ENCODE peak calls at places on chromosomes 7 and 10, in five cellular contexts. One of them, this sample, is unnamed.

GRCh38 chr7:34430456-34430855 is 227.6 kb upstream of the NPSR1 start:
- DNase-seq in left lung: no peak
- DNase-seq in fibroblast of mammary gland: peak; percentile 57
- DNase-seq in lower lobe of right lung: no peak
- DNase-seq in MCF 10A: peak; percentile 83
- DNase-seq in this sample: no peak

GRCh38 chr7:36600869-36601530 is 123.3 kb downstream of the AOAH start:
- DNase-seq in left lung: no peak
- DNase-seq in fibroblast of mammary gland: peak; percentile 52
- DNase-seq in lower lobe of right lung: no peak
- DNase-seq in MCF 10A: peak; percentile 76
- DNase-seq in this sample: no peak

GRCh38 chr10:61870521-61870895 is 31.0 kb upstream of the ARID5B start:
- DNase-seq in left lung: no peak
- DNase-seq in fibroblast of mammary gland: no peak
- DNase-seq in lower lobe of right lung: no peak
- DNase-seq in MCF 10A: no peak
- DNase-seq in this sample: no peak

GRCh38 chr7:115679976-115680375 is 350.6 kb downstream of the TFEC start:
- DNase-seq in left lung: no peak
- DNase-seq in fibroblast of mammary gland: peak; percentile 66
- DNase-seq in lower lobe of right lung: no peak
- DNase-seq in MCF 10A: peak; percentile 48
- DNase-seq in this sample: no peak

GRCh38 chr10:104274762-104275721 is 6.1 kb downstream of the GSTO2 start:
- DNase-seq in left lung: peak; percentile 91
- DNase-seq in fibroblast of mammary gland: peak; percentile 21
- DNase-seq in lower lobe of right lung: peak; percentile 76
- DNase-seq in MCF 10A: peak; percentile 73
- DNase-seq in this sample: no peak

GRCh38 chr7:19690736-19691135 is 18.1 kb downstream of the POLR1F start:
- DNase-seq in left lung: no peak
- DNase-seq in fibroblast of mammary gland: peak; percentile 57
- DNase-seq in lower lobe of right lung: no peak
- DNase-seq in MCF 10A: no peak
- DNase-seq in this sample: no peak

GRCh38 chr7:151781161-151781845 is 95.6 kb downstream of the PRKAG2 start:
- DNase-seq in left lung: peak; percentile 76
- DNase-seq in fibroblast of mammary gland: no peak
- DNase-seq in lower lobe of right lung: no peak
- DNase-seq in MCF 10A: no peak
- DNase-seq in this sample: no peak

GRCh38 chr7:13179775-13180448 is 492.5 kb downstream of the ARL4A start:
- DNase-seq in left lung: no peak
- DNase-seq in fibroblast of mammary gland: peak; percentile 4
- DNase-seq in lower lobe of right lung: no peak
- DNase-seq in MCF 10A: no peak
- DNase-seq in this sample: no peak

GRCh38 chr7:16348251-16348650 is 73.1 kb downstream of the CRPPA start:
- DNase-seq in left lung: no peak
- DNase-seq in fibroblast of mammary gland: no peak
- DNase-seq in lower lobe of right lung: no peak
- DNase-seq in MCF 10A: no peak
- DNase-seq in this sample: no peak

GRCh38 chr7:1156782-1157535 is 3.0 kb downstream of the ZFAND2A start:
- DNase-seq in left lung: peak; percentile 34
- DNase-seq in fibroblast of mammary gland: peak; percentile 64
- DNase-seq in lower lobe of right lung: no peak
- DNase-seq in MCF 10A: peak; percentile 25
- DNase-seq in this sample: no peak

GRCh38 chr7:30971440-30971839 is 7.7 kb downstream of the GHRHR start:
- DNase-seq in left lung: no peak
- DNase-seq in fibroblast of mammary gland: no peak
- DNase-seq in lower lobe of right lung: no peak
- DNase-seq in MCF 10A: no peak
- DNase-seq in this sample: no peak

GRCh38 chr7:3174515-3175318 is 126.3 kb upstream of the SDK1 start:
- DNase-seq in left lung: no peak
- DNase-seq in fibroblast of mammary gland: no peak
- DNase-seq in lower lobe of right lung: peak; percentile 14
- DNase-seq in MCF 10A: no peak
- DNase-seq in this sample: no peak

GRCh38 chr10:99872367-99873162 is 90.1 kb downstream of the ABCC2 start:
- DNase-seq in left lung: no peak
- DNase-seq in fibroblast of mammary gland: peak; percentile 36
- DNase-seq in lower lobe of right lung: no peak
- DNase-seq in MCF 10A: peak; percentile 12
- DNase-seq in this sample: no peak

GRCh38 chr10:112959207-112959838 is 9.3 kb downstream of the TCF7L2 start:
- DNase-seq in left lung: no peak
- DNase-seq in fibroblast of mammary gland: peak; percentile 75
- DNase-seq in lower lobe of right lung: no peak
- DNase-seq in MCF 10A: peak; percentile 41
- DNase-seq in this sample: no peak

GRCh38 chr7:149003560-149004305 is 24.6 kb downstream of the PDIA4 start:
- DNase-seq in left lung: peak; percentile 49
- DNase-seq in fibroblast of mammary gland: no peak
- DNase-seq in lower lobe of right lung: no peak
- DNase-seq in MCF 10A: no peak
- DNase-seq in this sample: no peak

GRCh38 chr10:6748029-6748428 is 168.0 kb upstream of the PRKCQ start:
- DNase-seq in left lung: no peak
- DNase-seq in fibroblast of mammary gland: peak; percentile 18
- DNase-seq in lower lobe of right lung: no peak
- DNase-seq in MCF 10A: no peak
- DNase-seq in this sample: no peak

GRCh38 chr7:110645616-110646015 is 445.3 kb upstream of the LRRN3 start:
- DNase-seq in left lung: no peak
- DNase-seq in fibroblast of mammary gland: no peak
- DNase-seq in lower lobe of right lung: no peak
- DNase-seq in MCF 10A: no peak
- DNase-seq in this sample: no peak

GRCh38 chr10:105691811-105692210 is 1050.7 kb downstream of the SORCS3 start:
- DNase-seq in left lung: no peak
- DNase-seq in fibroblast of mammary gland: no peak
- DNase-seq in lower lobe of right lung: no peak
- DNase-seq in MCF 10A: peak; percentile 56
- DNase-seq in this sample: no peak

DNA sequence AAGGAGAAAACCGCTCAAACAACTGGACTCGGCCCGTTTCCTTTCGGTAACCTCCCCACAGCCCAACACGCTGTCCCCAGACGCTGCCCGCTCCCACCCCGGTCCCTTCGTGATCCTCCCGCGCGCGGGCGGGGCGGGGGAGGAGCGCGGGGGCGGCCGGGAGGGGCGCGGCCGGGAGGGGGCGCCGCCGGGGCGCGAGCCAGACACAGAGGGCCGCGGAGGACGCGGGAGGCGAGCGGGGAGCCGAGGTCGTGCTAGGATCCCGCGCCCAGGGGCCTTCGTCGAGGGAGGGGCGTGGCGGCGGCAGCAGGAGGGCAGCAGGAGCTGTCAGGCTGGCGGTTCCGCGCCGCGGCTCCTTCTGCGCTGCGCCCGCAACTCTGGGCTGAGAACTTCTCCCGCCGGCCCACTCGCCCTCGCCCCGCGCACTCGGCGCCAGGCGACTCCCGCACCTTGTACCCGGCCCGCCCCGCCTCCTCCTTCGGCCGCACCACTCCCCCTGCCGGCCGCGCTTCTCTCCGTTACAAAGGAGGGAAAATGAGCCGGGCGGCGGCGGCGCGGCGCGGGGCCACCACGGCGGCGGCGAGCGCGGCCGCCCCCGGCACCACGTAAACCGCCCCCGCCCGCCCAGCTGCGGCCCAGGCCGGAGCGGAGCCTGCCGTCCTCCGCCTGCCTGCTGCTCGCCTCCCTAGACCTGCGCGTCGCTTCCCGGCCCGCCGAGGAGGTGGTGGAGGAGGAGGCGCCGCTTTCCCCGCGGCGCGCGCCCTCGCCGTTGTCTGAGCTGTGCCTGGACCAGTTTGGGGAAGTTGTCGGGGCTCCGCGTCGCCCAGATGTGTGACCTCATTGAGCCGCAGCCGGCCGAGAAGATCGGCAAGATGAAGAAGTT is at the start of gene CDK14:
- DNase-seq in left lung: peak; percentile 97
- DNase-seq in fibroblast of mammary gland: peak; percentile 55
- DNase-seq in lower lobe of right lung: peak; percentile 91
- DNase-seq in MCF 10A: peak; percentile 75
- DNase-seq in this sample: peak; percentile 90
- TF ChIP-seq CTCF in left lung: no peak
- TF ChIP-seq CTCF in fibroblast of mammary gland: peak; percentile 27
- TF ChIP-seq CTCF in lower lobe of right lung: peak; percentile 47
- TF ChIP-seq CTCF in MCF 10A: peak; percentile 50
- TF ChIP-seq CTCF in this sample: peak; percentile 68

GRCh38 chr10:116691079-116691398 is 51.3 kb downstream of the HSPA12A start:
- DNase-seq in left lung: no peak
- DNase-seq in fibroblast of mammary gland: no peak
- DNase-seq in lower lobe of right lung: no peak
- DNase-seq in MCF 10A: no peak
- DNase-seq in this sample: no peak
- TF ChIP-seq CTCF in left lung: no peak
- TF ChIP-seq CTCF in fibroblast of mammary gland: no peak
- TF ChIP-seq CTCF in lower lobe of right lung: no peak
- TF ChIP-seq CTCF in MCF 10A: no peak
- TF ChIP-seq CTCF in this sample: no peak

GRCh38 chr7:103065666-103066065 is 8.9 kb downstream of the FBXL13 start:
- DNase-seq in left lung: peak; percentile 81
- DNase-seq in fibroblast of mammary gland: peak; percentile 52
- DNase-seq in lower lobe of right lung: no peak
- DNase-seq in MCF 10A: peak; percentile 57
- DNase-seq in this sample: no peak
- TF ChIP-seq CTCF in left lung: peak; percentile 13
- TF ChIP-seq CTCF in fibroblast of mammary gland: peak; percentile 73
- TF ChIP-seq CTCF in lower lobe of right lung: peak; percentile 43
- TF ChIP-seq CTCF in MCF 10A: peak; percentile 39
- TF ChIP-seq CTCF in this sample: peak; percentile 66

DNA sequence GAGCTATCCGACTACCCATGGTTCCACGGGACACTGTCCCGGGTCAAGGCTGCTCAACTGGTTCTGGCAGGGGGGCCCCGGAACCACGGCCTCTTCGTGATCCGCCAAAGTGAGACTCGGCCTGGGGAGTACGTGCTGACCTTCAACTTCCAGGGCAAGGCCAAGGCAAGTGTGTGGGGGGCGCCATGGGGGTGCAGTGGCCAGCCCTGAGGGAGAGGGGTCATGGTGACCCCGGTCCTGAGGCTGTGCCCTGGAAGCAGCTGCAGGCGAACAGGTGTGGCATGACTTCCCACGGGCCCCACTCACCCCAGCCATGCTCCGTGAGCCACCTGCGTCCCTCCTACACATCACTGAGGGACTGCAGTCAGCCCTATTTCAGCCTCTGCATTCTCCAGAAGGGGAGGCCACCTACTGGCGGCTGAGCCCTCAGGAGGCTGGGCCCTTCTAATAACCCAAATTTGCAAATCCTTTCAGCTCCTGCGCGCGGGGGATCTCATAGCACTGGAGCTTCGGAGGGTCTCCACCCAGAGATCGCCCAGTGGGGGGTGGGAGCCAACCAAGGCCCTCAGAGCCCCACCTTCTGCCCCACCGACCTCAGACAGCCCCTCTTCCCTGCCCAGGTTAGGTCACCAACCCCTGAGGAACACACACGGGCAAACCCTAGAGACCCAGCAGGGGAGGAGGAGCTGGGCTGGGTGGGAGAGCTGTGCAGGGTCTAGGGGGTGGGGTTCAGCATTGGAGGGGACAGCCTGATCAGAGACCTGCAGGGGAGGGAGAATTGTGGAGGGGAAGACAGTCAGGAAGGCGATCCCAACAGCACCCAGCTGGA is 30.8 kb downstream of the SH2B2 start:
- DNase-seq in left lung: peak; percentile 62
- DNase-seq in fibroblast of mammary gland: no peak
- DNase-seq in lower lobe of right lung: no peak
- DNase-seq in MCF 10A: no peak
- DNase-seq in this sample: no peak
- TF ChIP-seq CTCF in left lung: no peak
- TF ChIP-seq CTCF in fibroblast of mammary gland: no peak
- TF ChIP-seq CTCF in lower lobe of right lung: no peak
- TF ChIP-seq CTCF in MCF 10A: no peak
- TF ChIP-seq CTCF in this sample: no peak